ENCODE peak calls at places on chromosome 9, in six cellular contexts. J, R, L, X, W and V are unnamed samples. For H3K4me1, the result is how much of the 10 kb centered on the place peaks cover.

GRCh38 chr9:6758418-6759113 is 793 bp downstream of the KDM4C start:
- DNase-seq in J (peak), R (peak), L (peak), X (peak), W (peak), V (peak)

GRCh38 chr9:4366649-4367330 is 66.9 kb upstream of the GLIS3 start:
- DNase-seq in J (peak), R (peak), L (peak), X (no peak), W (peak), V (no peak)

GRCh38 chr9:14346826-14347407 is 33.0 kb upstream of the NFIB start:
- DNase-seq in J (no peak), R (no peak), L (no peak), X (peak), W (no peak), V (peak)

GRCh38 chr9:77649109-77649812 is 1.1 kb upstream of the GNA14 start:
- DNase-seq in J (no peak), R (peak), L (peak), X (no peak), W (no peak), V (no peak)

GRCh38 chr9:108434036-108434435 is 421.8 kb downstream of the ACTL7B start:
- DNase-seq in J (no peak), R (no peak), L (no peak), X (no peak), W (no peak), V (no peak)

GRCh38 chr9:117178596-117179111 is 236.2 kb downstream of the ASTN2 start:
- DNase-seq in J (no peak), R (no peak), L (peak), X (no peak), W (no peak), V (no peak)

GRCh38 chr9:137956039-137956438 is 78.5 kb downstream of the CACNA1B start:
- DNase-seq in J (no peak), R (no peak), L (no peak), X (no peak), W (no peak), V (no peak)

GRCh38 chr9:110255064-110255416 is 1.3 kb downstream of the TXN start:
- DNase-seq in J (peak), R (no peak), L (no peak), X (peak), W (peak), V (no peak)

GRCh38 chr9:13165956-13166355 is 113.5 kb downstream of the MPDZ start:
- DNase-seq in J (no peak), R (no peak), L (no peak), X (no peak), W (no peak), V (no peak)

GRCh38 chr9:126070071-126070470 is 256.6 kb upstream of the MVB12B start:
- DNase-seq in J (no peak), R (no peak), L (no peak), X (no peak), W (no peak), V (no peak)

GRCh38 chr9:119375892-119376291 is 6.7 kb upstream of the BRINP1 start:
- DNase-seq in J (no peak), R (peak), L (peak), X (no peak), W (peak), V (no peak)

GRCh38 chr9:109272745-109273144 is 48.1 kb downstream of the EPB41L4B start:
- DNase-seq in J (no peak), R (no peak), L (peak), X (no peak), W (no peak), V (no peak)

GRCh38 chr9:69078581-69078980 is 43.0 kb downstream of the FXN start:
- DNase-seq in J (no peak), R (no peak), L (no peak), X (no peak), W (no peak), V (no peak)

GRCh38 chr9:8733096-8733954 is 933.7 kb upstream of the DMAC1 start:
- DNase-seq in J (no peak), R (no peak), L (peak), X (peak), W (no peak), V (peak)

GRCh38 chr9:125538092-125538473 is 168.9 kb downstream of the MAPKAP1 start:
- DNase-seq in J (no peak), R (peak), L (peak), X (no peak), W (no peak), V (no peak)

GRCh38 chr9:87080512-87081225 is 133.4 kb upstream of the GAS1 start:
- DNase-seq in J (no peak), R (peak), L (no peak), X (no peak), W (no peak), V (no peak)

GRCh38 chr9:127450170-127450830 is 906 bp downstream of the RPL12 start:
- DNase-seq in J (no peak), R (no peak), L (no peak), X (no peak), W (peak), V (no peak)

GRCh38 chr9:121268598-121269029 is 652 bp downstream of the GSN start:
- DNase-seq in J (no peak), R (no peak), L (peak), X (no peak), W (peak), V (peak)

GRCh38 chr9:112166176-112167140 is 8.6 kb downstream of the SUSD1 start:
- DNase-seq in J (no peak), R (peak), L (peak), X (peak), W (no peak), V (peak)

GRCh38 chr9:83281306-83282255 is 218.6 kb upstream of the RASEF start:
- DNase-seq in J (no peak), R (peak), L (peak), X (peak), W (no peak), V (peak)

GRCh38 chr9:37329576-37329975 is 92.9 kb upstream of the GRHPR start:
- DNase-seq in J (peak), R (peak), L (peak), X (no peak), W (peak), V (no peak)
- H3K4me1 ChIP-seq in J (under half), R (under half), L (under half), X (under half), W (half or more), V (under half)

GRCh38 chr9:114366334-114367128 is 21.3 kb downstream of the AKNA start:
- DNase-seq in J (peak), R (peak), L (peak), X (no peak), W (peak), V (no peak)
- H3K4me1 ChIP-seq in J (half or more), R (under half), L (under half), X (under half), W (half or more), V (under half)

GRCh38 chr9:74960548-74960947 is 7.8 kb upstream of the C9orf40 start:
- DNase-seq in J (no peak), R (peak), L (peak), X (no peak), W (no peak), V (no peak)
- H3K4me1 ChIP-seq in J (under half), R (under half), L (under half), X (under half), W (under half), V (under half)

GRCh38 chr9:92882276-92882675 is 4.4 kb upstream of the ZNF484 start:
- DNase-seq in J (no peak), R (no peak), L (no peak), X (no peak), W (no peak), V (no peak)
- H3K4me1 ChIP-seq in J (under half), R (under half), L (under half), X (under half), W (under half), V (under half)

GRCh38 chr9:21334969-21335632 is at the start of gene KLHL9:
- DNase-seq in J (peak), R (peak), L (peak), X (peak), W (peak), V (peak)

GRCh38 chr9:21331676-21332402 is 3.4 kb downstream of the KLHL9 start:
- DNase-seq in J (no peak), R (no peak), L (peak), X (no peak), W (no peak), V (no peak)

GRCh38 chr9:21336467-21336866 is 1.3 kb upstream of the KLHL9 start:
- DNase-seq in J (no peak), R (peak), L (no peak), X (no peak), W (peak), V (no peak)

GRCh38 chr9:21334603-21334968 is 618 bp downstream of the KLHL9 start:
- DNase-seq in J (no peak), R (no peak), L (peak), X (no peak), W (no peak), V (no peak)
- H3K4me1 ChIP-seq in J (under half), R (under half), L (under half), X (under half), W (under half), V (under half)

GRCh38 chr9:134395002-134395517 is 68.8 kb downstream of the RXRA start:
- DNase-seq in J (no peak), R (no peak), L (no peak), X (no peak), W (no peak), V (no peak)

GRCh38 chr9:134395727-134396257 is 69.5 kb downstream of the RXRA start:
- DNase-seq in J (no peak), R (no peak), L (no peak), X (no peak), W (no peak), V (no peak)

GRCh38 chr9:134398756-134399155 is 72.5 kb downstream of the RXRA start:
- DNase-seq in J (no peak), R (no peak), L (no peak), X (no peak), W (no peak), V (no peak)

GRCh38 chr9:134396258-134396742 is 70.0 kb downstream of the RXRA start:
- DNase-seq in J (peak), R (no peak), L (no peak), X (no peak), W (peak), V (no peak)

GRCh38 chr9:134396825-134397224 is 70.6 kb downstream of the RXRA start:
- DNase-seq in J (peak), R (no peak), L (no peak), X (no peak), W (peak), V (no peak)
- H3K4me1 ChIP-seq in J (under half), R (under half), L (under half), X (under half), W (under half), V (half or more)

GRCh38 chr9:136119259-136120118 is 814 bp upstream of the TMEM250 start:
- DNase-seq in J (no peak), R (peak), L (peak), X (peak), W (no peak), V (peak)

GRCh38 chr9:136121801-136122200 is 3.1 kb upstream of the TMEM250 start:
- DNase-seq in J (no peak), R (no peak), L (no peak), X (no peak), W (no peak), V (no peak)

GRCh38 chr9:136118367-136119258 is at the start of gene TMEM250:
- DNase-seq in J (peak), R (peak), L (peak), X (peak), W (peak), V (peak)

GRCh38 chr9:136120119-136120393 is 1.4 kb upstream of the TMEM250 start:
- DNase-seq in J (no peak), R (no peak), L (no peak), X (no peak), W (no peak), V (no peak)

GRCh38 chr9:136120438-136120844 is 1.8 kb upstream of the TMEM250 start:
- DNase-seq in J (no peak), R (no peak), L (no peak), X (no peak), W (no peak), V (no peak)
- H3K4me1 ChIP-seq in J (under half), R (under half), L (under half), X (under half), W (under half), V (under half)

DNA sequence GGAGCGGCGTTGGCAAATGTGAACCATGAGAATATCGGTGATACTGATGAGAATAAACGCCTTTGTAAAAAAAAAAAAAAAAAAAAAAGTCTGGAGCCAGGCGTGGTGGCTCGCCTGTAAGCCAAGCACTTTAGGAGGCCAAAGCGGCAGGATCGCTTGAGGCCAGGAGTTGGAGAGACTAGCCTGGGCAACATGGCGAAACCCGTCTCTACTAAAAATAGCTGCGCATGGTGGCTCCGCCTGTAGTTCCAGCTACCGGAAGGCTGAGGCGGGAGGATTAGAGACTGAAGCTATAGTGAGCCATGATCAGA is 425 bp upstream of the NFX1 start:
- DNase-seq in J (no peak), R (no peak), L (no peak), X (no peak), W (no peak), V (no peak)
- H3K4me1 ChIP-seq in J (under half), R (under half), L (under half), X (under half), W (half or more), V (under half)

GRCh38 chr9:113525208-113525607 is 61.7 kb downstream of the RGS3 start:
- DNase-seq in J (no peak), R (no peak), L (no peak), X (no peak), W (no peak), V (no peak)
- H3K4me1 ChIP-seq in J (under half), R (under half), L (under half), X (under half), W (under half), V (under half)

DNA sequence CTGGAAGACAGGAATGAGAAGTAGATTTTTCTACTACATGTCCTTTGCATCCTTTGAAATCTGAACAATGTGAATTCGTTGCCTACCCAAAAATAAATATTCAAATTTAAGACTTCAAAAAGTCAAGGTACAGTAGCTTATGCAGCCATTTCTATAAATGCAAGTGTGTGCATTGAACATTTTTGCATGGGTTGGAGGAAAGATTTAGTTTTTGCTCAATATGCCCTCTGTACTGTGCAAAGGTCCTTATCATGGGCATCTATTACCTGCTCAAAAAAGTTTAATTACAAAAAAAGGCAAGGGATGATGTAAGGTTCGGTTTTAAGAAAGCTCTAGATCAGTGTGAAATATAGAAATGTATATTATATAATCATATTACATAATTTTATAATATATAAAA is 22.6 kb downstream of the AKNA start:
- DNase-seq in J (no peak), R (no peak), L (no peak), X (no peak), W (no peak), V (no peak)
- H3K4me1 ChIP-seq in J (half or more), R (under half), L (under half), X (under half), W (half or more), V (under half)